ENCODE peak calls at places on chromosomes 7 and 10, in six cellular contexts. W, V, J, F, R and Z are unnamed samples. For H3K9me3, the result is how much of the 10 kb centered on the place peaks cover.

GRCh38 chr10:17021661-17022060 is 108.0 kb downstream of the CUBN start:
- DNase-seq in W (no peak), V (no peak), J (no peak), F (no peak), R (no peak), Z (no peak)

GRCh38 chr7:36406156-36406555 is 16.5 kb downstream of the ANLN start:
- DNase-seq in W (no peak), V (no peak), J (no peak), F (no peak), R (no peak), Z (peak)

GRCh38 chr7:92680458-92680857 is 90.3 kb upstream of the FAM133B start:
- DNase-seq in W (no peak), V (no peak), J (no peak), F (no peak), R (no peak), Z (no peak)

GRCh38 chr10:56622335-56622973 is 261.4 kb upstream of the ZWINT start:
- DNase-seq in W (no peak), V (no peak), J (no peak), F (no peak), R (no peak), Z (no peak)

GRCh38 chr10:90846746-90847145 is 11.1 kb downstream of the HTR7 start:
- DNase-seq in W (no peak), V (no peak), J (no peak), F (no peak), R (no peak), Z (peak)

GRCh38 chr7:106119719-106120118 is 7.6 kb upstream of the SYPL1 start:
- DNase-seq in W (no peak), V (no peak), J (no peak), F (no peak), R (no peak), Z (no peak)

GRCh38 chr10:63713191-63714144 is 192.3 kb downstream of the REEP3 start:
- DNase-seq in W (peak), V (peak), J (no peak), F (no peak), R (peak), Z (peak)

GRCh38 chr10:23035569-23035968 is 59.8 kb upstream of the MSRB2 start:
- DNase-seq in W (peak), V (no peak), J (no peak), F (no peak), R (no peak), Z (no peak)

GRCh38 chr7:102412548-102412947 is 16.4 kb downstream of the PRKRIP1 start:
- DNase-seq in W (peak), V (no peak), J (no peak), F (peak), R (peak), Z (no peak)

GRCh38 chr10:117461766-117462423 is 80.7 kb upstream of the EMX2 start:
- DNase-seq in W (peak), V (peak), J (no peak), F (no peak), R (no peak), Z (peak)

GRCh38 chr7:28435732-28436378 is 23.5 kb downstream of the CREB5 start:
- DNase-seq in W (peak), V (no peak), J (no peak), F (no peak), R (no peak), Z (peak)

GRCh38 chr7:112306903-112307302 is 100.4 kb downstream of the ZNF277 start:
- DNase-seq in W (no peak), V (no peak), J (no peak), F (no peak), R (no peak), Z (no peak)

GRCh38 chr10:109676703-109677102 is 246.6 kb downstream of the XPNPEP1 start:
- DNase-seq in W (peak), V (no peak), J (no peak), F (no peak), R (no peak), Z (no peak)

GRCh38 chr10:43237631-43238446 is 29.0 kb downstream of the RASGEF1A start:
- DNase-seq in W (no peak), V (peak), J (peak), F (no peak), R (no peak), Z (no peak)

GRCh38 chr7:143331179-143331825 is 15.4 kb downstream of the CLCN1 start:
- DNase-seq in W (peak), V (no peak), J (no peak), F (no peak), R (no peak), Z (peak)

GRCh38 chr10:80408198-80409085 is at the start of gene PRXL2A:
- DNase-seq in W (no peak), V (peak), J (peak), F (peak), R (peak), Z (peak)

GRCh38 chr7:20021834-20022233 is 195.3 kb downstream of the MACC1 start:
- DNase-seq in W (no peak), V (no peak), J (no peak), F (no peak), R (no peak), Z (peak)

GRCh38 chr7:26117142-26117807 is 34.7 kb upstream of the NFE2L3 start:
- DNase-seq in W (no peak), V (no peak), J (no peak), F (no peak), R (no peak), Z (no peak)

GRCh38 chr10:26540601-26541000 is 102.5 kb downstream of the APBB1IP start:
- DNase-seq in W (no peak), V (no peak), J (no peak), F (no peak), R (no peak), Z (no peak)

GRCh38 chr10:13758302-13758701 is 171.5 kb downstream of the PRPF18 start:
- DNase-seq in W (no peak), V (no peak), J (no peak), F (no peak), R (no peak), Z (peak)

GRCh38 chr7:100493476-100494264 is 9.9 kb downstream of the NYAP1 start:
- DNase-seq in W (no peak), V (peak), J (peak), F (peak), R (peak), Z (no peak)

GRCh38 chr7:98240961-98241673 is 10.9 kb downstream of the TECPR1 start:
- DNase-seq in W (peak), V (peak), J (no peak), F (no peak), R (no peak), Z (no peak)

GRCh38 chr10:19966751-19967150 is 150.5 kb downstream of the PLXDC2 start:
- DNase-seq in W (no peak), V (no peak), J (no peak), F (no peak), R (no peak), Z (peak)

GRCh38 chr7:233456-234035 is 41.2 kb downstream of the FAM20C start:
- DNase-seq in W (no peak), V (no peak), J (no peak), F (no peak), R (peak), Z (no peak)

GRCh38 chr10:3142146-3142875 is 30.3 kb downstream of the PITRM1 start:
- DNase-seq in W (no peak), V (no peak), J (no peak), F (no peak), R (no peak), Z (no peak)

GRCh38 chr7:17207220-17207619 is 91.2 kb upstream of the AHR start:
- DNase-seq in W (peak), V (no peak), J (no peak), F (no peak), R (no peak), Z (peak)

GRCh38 chr7:101299511-101300464 is 21.8 kb downstream of the IFT22 start:
- DNase-seq in W (no peak), V (no peak), J (no peak), F (no peak), R (no peak), Z (no peak)

GRCh38 chr10:11036424-11037011 is 18.8 kb downstream of the CELF2 start:
- DNase-seq in W (peak), V (no peak), J (no peak), F (no peak), R (no peak), Z (peak)

GRCh38 chr10:33143160-33143728 is 185.2 kb upstream of the ITGB1 start:
- DNase-seq in W (peak), V (no peak), J (no peak), F (no peak), R (no peak), Z (peak)

GRCh38 chr7:371779-372545 is 82.0 kb downstream of the FOXL3 start:
- DNase-seq in W (no peak), V (peak), J (peak), F (no peak), R (peak), Z (no peak)

GRCh38 chr7:90180011-90180585 is 25.8 kb downstream of the STEAP1 start:
- DNase-seq in W (peak), V (no peak), J (no peak), F (no peak), R (no peak), Z (peak)

GRCh38 chr7:22420973-22421635 is 64.2 kb upstream of the RAPGEF5 start:
- DNase-seq in W (no peak), V (no peak), J (no peak), F (no peak), R (no peak), Z (no peak)

GRCh38 chr7:75969704-75970498 is 24.5 kb downstream of the TMEM120A start:
- DNase-seq in W (no peak), V (no peak), J (no peak), F (no peak), R (no peak), Z (no peak)

GRCh38 chr7:26083113-26083512 is 68.9 kb upstream of the NFE2L3 start:
- DNase-seq in W (peak), V (no peak), J (no peak), F (no peak), R (no peak), Z (peak)

GRCh38 chr10:93337309-93337721 is 144.8 kb downstream of the MYOF start:
- DNase-seq in W (no peak), V (no peak), J (no peak), F (no peak), R (no peak), Z (no peak)

GRCh38 chr7:100211342-100211780 is 8.4 kb upstream of the PVRIG start:
- DNase-seq in W (no peak), V (no peak), J (no peak), F (peak), R (no peak), Z (no peak)

GRCh38 chr7:65382452-65382851 is 8.8 kb downstream of the ZNF92 start:
- DNase-seq in W (no peak), V (no peak), J (no peak), F (no peak), R (no peak), Z (no peak)

GRCh38 chr10:43287056-43288007 is 20.5 kb upstream of the RASGEF1A start:
- DNase-seq in W (peak), V (no peak), J (peak), F (peak), R (no peak), Z (no peak)

GRCh38 chr7:69619619-69620018 is 21.3 kb downstream of the AUTS2 start:
- DNase-seq in W (no peak), V (no peak), J (no peak), F (no peak), R (no peak), Z (no peak)

GRCh38 chr10:97572214-97572989 is at the start of gene ANKRD2:
- DNase-seq in W (peak), V (peak), J (peak), F (peak), R (peak), Z (peak)

GRCh38 chr10:97571622-97572021 is 957 bp upstream of the ANKRD2 start:
- DNase-seq in W (peak), V (no peak), J (no peak), F (no peak), R (peak), Z (no peak)

GRCh38 chr10:97567891-97568290 is 4.7 kb upstream of the ANKRD2 start:
- DNase-seq in W (no peak), V (no peak), J (peak), F (no peak), R (no peak), Z (no peak)

GRCh38 chr10:97570789-97571536 is 1.6 kb upstream of the ANKRD2 start:
- DNase-seq in W (no peak), V (no peak), J (no peak), F (no peak), R (peak), Z (no peak)

GRCh38 chr10:97570146-97570788 is 2.3 kb upstream of the ANKRD2 start:
- DNase-seq in W (no peak), V (no peak), J (no peak), F (no peak), R (peak), Z (no peak)
- H3K27ac ChIP-seq in W (peak), V (no peak), J (no peak), F (no peak), R (peak), Z (no peak)

GRCh38 chr10:132726194-132726593 is 59.8 kb downstream of the NKX6-2 start:
- DNase-seq in W (no peak), V (no peak), J (no peak), F (no peak), R (no peak), Z (no peak)
- H3K9me3 ChIP-seq in W (under half), V (under half), J (under half), F (under half), R (under half), Z (under half)

DNA sequence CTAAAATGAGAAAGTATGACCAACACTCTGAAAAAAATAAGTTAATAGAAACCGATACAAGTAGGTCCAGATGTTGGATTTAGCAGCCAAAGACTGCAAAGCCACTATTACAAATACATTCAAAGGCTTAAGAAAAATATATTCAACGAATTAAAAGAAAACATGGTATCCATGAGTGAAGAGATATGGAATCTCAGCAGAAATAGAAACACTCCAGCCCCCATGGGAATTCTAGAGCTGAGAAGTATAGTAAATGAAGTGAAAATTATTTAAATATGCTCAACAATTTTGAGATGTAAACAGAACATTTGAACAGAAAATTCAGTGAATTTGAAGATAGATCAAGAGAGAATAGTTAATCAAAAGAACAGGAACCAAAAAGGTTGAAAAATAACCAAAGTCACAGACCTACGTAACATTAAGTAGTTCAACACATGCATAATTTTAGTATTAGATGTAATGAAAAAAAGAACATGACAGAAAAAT is 72.0 kb upstream of the WIPF3 start:
- DNase-seq in W (no peak), V (no peak), J (no peak), F (no peak), R (no peak), Z (no peak)
- H3K27ac ChIP-seq in W (no peak), V (no peak), J (no peak), F (no peak), R (no peak), Z (no peak)

GRCh38 chr10:36946598-36946997 is 178.8 kb upstream of the ANKRD30A start:
- DNase-seq in W (peak), V (no peak), J (no peak), F (no peak), R (no peak), Z (no peak)

GRCh38 chr10:36942616-36943015 is 182.8 kb upstream of the ANKRD30A start:
- DNase-seq in W (no peak), V (no peak), J (no peak), F (no peak), R (no peak), Z (no peak)

DNA sequence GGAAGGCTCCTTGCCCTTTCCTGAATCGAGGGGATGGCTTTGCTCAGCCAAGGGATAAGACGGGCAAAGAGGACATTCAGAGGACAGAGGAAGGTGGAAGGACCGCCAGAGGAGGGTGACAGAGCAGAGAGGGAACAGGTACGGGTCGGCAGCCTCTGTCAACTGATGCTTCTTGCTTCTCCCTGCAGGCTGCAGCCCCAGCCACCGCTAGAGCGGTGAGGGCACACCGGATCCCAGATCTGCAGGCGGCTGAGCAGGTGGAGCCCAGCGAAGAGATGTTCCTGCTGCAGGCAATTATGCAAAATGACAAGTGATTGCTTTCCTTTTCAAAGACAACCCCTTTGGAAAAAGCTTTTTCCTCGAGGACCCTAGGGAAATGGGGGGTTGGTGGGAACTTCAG is 181.9 kb upstream of the ANKRD30A start:
- DNase-seq in W (no peak), V (no peak), J (no peak), F (no peak), R (no peak), Z (no peak)
- H3K9me3 ChIP-seq in W (under half), V (under half), J (under half), F (under half), R (under half), Z (under half)

GRCh38 chr7:134932707-134933370 is 53.5 kb upstream of the AGBL3 start:
- DNase-seq in W (no peak), V (no peak), J (no peak), F (no peak), R (peak), Z (peak)
- H3K27ac ChIP-seq in W (no peak), V (peak), J (peak), F (no peak), R (peak), Z (peak)